ENCODE peak calls at places on chromosomes 5 and 9, in five cellular contexts. J is GF-D8, L is mesothelial cell of epicardium, H is NCI-H1092 treated with DMSO at 0.1 percent for 48 hours, U is T-cell. T is an unnamed sample.

GRCh38 chr9:124047106-124047716 is 35.6 kb downstream of the LHX2 start:
- DNase-seq in J (peak), L (no peak), H (no peak), U (no peak), T (no peak)

GRCh38 chr9:89617978-89618377 is 13.2 kb downstream of the GADD45G start:
- DNase-seq in J (no peak), L (no peak), H (no peak), U (no peak), T (no peak)

GRCh38 chr5:126360467-126360866 is 62.7 kb upstream of the GRAMD2B start:
- DNase-seq in J (no peak), L (no peak), H (no peak), U (no peak), T (no peak)

GRCh38 chr5:36442352-36442751 is 140.7 kb upstream of the RANBP3L start:
- DNase-seq in J (no peak), L (no peak), H (no peak), U (no peak), T (no peak)

GRCh38 chr5:463952-464351 is 21.0 kb downstream of the EXOC3 start:
- DNase-seq in J (no peak), L (no peak), H (no peak), U (peak), T (peak)

GRCh38 chr5:119613937-119614336 is 15.4 kb upstream of the FAM170A start:
- DNase-seq in J (no peak), L (no peak), H (no peak), U (no peak), T (no peak)

GRCh38 chr5:73464016-73464745 is 15.6 kb upstream of the FOXD1 start:
- DNase-seq in J (no peak), L (no peak), H (peak), U (no peak), T (no peak)

GRCh38 chr5:6105350-6105749 is 273.0 kb downstream of the MED10 start:
- DNase-seq in J (no peak), L (no peak), H (no peak), U (no peak), T (no peak)

GRCh38 chr5:36569456-36569855 is 37.0 kb upstream of the SLC1A3 start:
- DNase-seq in J (no peak), L (no peak), H (no peak), U (no peak), T (no peak)

GRCh38 chr9:124652203-124652992 is 118.7 kb downstream of the NR6A1 start:
- DNase-seq in J (no peak), L (no peak), H (no peak), U (no peak), T (no peak)

GRCh38 chr9:126225611-126226609 is 100.7 kb upstream of the MVB12B start:
- DNase-seq in J (no peak), L (no peak), H (no peak), U (no peak), T (no peak)

GRCh38 chr9:13443380-13444271 is 164.1 kb upstream of the MPDZ start:
- DNase-seq in J (no peak), L (no peak), H (peak), U (no peak), T (no peak)

GRCh38 chr9:89183146-89183545 is 4.5 kb upstream of the SHC3 start:
- DNase-seq in J (no peak), L (no peak), H (no peak), U (no peak), T (no peak)

GRCh38 chr5:55108651-55109050 is 6.2 kb downstream of the GZMA start:
- DNase-seq in J (no peak), L (no peak), H (no peak), U (no peak), T (no peak)

GRCh38 chr5:126965487-126965886 is 64.9 kb downstream of the MARCHF3 start:
- DNase-seq in J (no peak), L (no peak), H (no peak), U (no peak), T (no peak)

GRCh38 chr9:122213589-122214413 is 15.0 kb downstream of the LHX6 start:
- DNase-seq in J (peak), L (peak), H (peak), U (peak), T (peak)

GRCh38 chr9:28741459-28741858 is 1168.2 kb upstream of the C9orf72 start:
- DNase-seq in J (no peak), L (no peak), H (no peak), U (no peak), T (no peak)

GRCh38 chr9:89631381-89631780 is 26.6 kb downstream of the GADD45G start:
- DNase-seq in J (no peak), L (no peak), H (no peak), U (no peak), T (no peak)

T was measured in CD4-positive, CD25-positive, alpha-beta regulatory T cell.